ENCODE peak calls at places on chromosome 10, in eight cellular contexts. Q is tibial nerve, C is left lung, H is upper lobe of right lung, S is GM23248, O is body of pancreas, F is brain microvascular endothelial cell, I is Karpas-422. A is an unnamed sample.

GRCh38 chr10:60099998-60100747 is 193.8 kb upstream of the CCDC6 start:
- DNase-seq in F (peak; percentile 53), C (no peak), O (peak; percentile 14), S (peak; percentile 76), I (peak; percentile 82), H (no peak), Q (peak; percentile 46), A (no peak)

GRCh38 chr10:3220853-3221252 is 48.3 kb upstream of the PITRM1 start:
- DNase-seq in F (peak; percentile 81), S (peak; percentile 75), I (no peak), O (no peak), Q (no peak), C (no peak), H (no peak), A (no peak)

GRCh38 chr10:95655571-95656290 is 780 bp downstream of the ALDH18A1 start:
- DNase-seq in Q (peak; percentile 10), F (peak; percentile 22), H (no peak), O (no peak), C (peak; percentile 33), I (peak; percentile 49), S (peak; percentile 50), A (no peak)

GRCh38 chr10:126233721-126234120 is 154.6 kb downstream of the ADAM12 start:
- DNase-seq in C (no peak), F (no peak), S (no peak), I (no peak), Q (no peak), H (no peak), O (no peak), A (no peak)

GRCh38 chr10:87750001-87750651 is 67.9 kb downstream of the ATAD1 start:
- DNase-seq in S (peak; percentile 87), O (no peak), Q (no peak), I (no peak), F (no peak), H (no peak), C (no peak), A (no peak)

GRCh38 chr10:131983780-131984179 is 2.1 kb upstream of the BNIP3 start:
- DNase-seq in C (no peak), I (no peak), S (peak; percentile 93), H (no peak), F (peak; percentile 96), Q (no peak), O (no peak), A (no peak)

GRCh38 chr10:132113766-132114365 is 48.1 kb downstream of the JAKMIP3 start:
- DNase-seq in C (peak; percentile 7), S (no peak), H (peak; percentile 46), F (no peak), Q (no peak), O (no peak), I (no peak), A (no peak)

GRCh38 chr10:113442340-113442739 is 110.5 kb upstream of the HABP2 start:
- DNase-seq in S (no peak), H (no peak), O (no peak), I (no peak), Q (no peak), C (no peak), F (no peak), A (no peak)

GRCh38 chr10:42755591-42756093 is 27.0 kb upstream of the BMS1 start:
- DNase-seq in O (no peak), H (no peak), Q (no peak), C (no peak), I (no peak), F (no peak), S (no peak), A (no peak)

GRCh38 chr10:86520871-86521619 is 547 bp downstream of the WAPL start:
- DNase-seq in S (peak; percentile 86), O (peak; percentile 45), F (peak; percentile 47), Q (peak; percentile 26), I (peak; percentile 72), H (peak; percentile 83), C (peak; percentile 76), A (peak; percentile 60)

GRCh38 chr10:45001382-45002148 is 842 bp downstream of the ZNF22 start:
- DNase-seq in S (peak; percentile 82), F (peak; percentile 68), H (peak; percentile 83), I (peak; percentile 73), C (peak; percentile 75), Q (no peak), O (peak; percentile 87), A (peak; percentile 68)

GRCh38 chr10:74651565-74651964 is 174.8 kb upstream of the KAT6B start:
- DNase-seq in S (no peak), I (no peak), Q (no peak), C (no peak), O (no peak), H (no peak), F (no peak), A (no peak)

GRCh38 chr10:93999401-93999851 is 5.7 kb downstream of the PLCE1 start:
- DNase-seq in O (peak; percentile 57), I (no peak), S (peak; percentile 83), Q (peak; percentile 70), C (no peak), F (peak; percentile 47), H (no peak), A (no peak)

GRCh38 chr10:15521507-15521906 is 150.4 kb upstream of the FAM171A1 start:
- DNase-seq in Q (no peak), I (no peak), F (no peak), O (no peak), H (no peak), S (no peak), C (no peak), A (no peak)

GRCh38 chr10:15515207-15515606 is 144.1 kb upstream of the FAM171A1 start:
- DNase-seq in O (no peak), H (no peak), C (no peak), I (no peak), F (no peak), Q (peak; percentile 57), S (peak; percentile 71), A (no peak)

GRCh38 chr10:15516284-15516956 is 145.3 kb upstream of the FAM171A1 start:
- DNase-seq in C (no peak), O (no peak), F (no peak), H (no peak), S (no peak), Q (no peak), I (no peak), A (no peak)

DNA sequence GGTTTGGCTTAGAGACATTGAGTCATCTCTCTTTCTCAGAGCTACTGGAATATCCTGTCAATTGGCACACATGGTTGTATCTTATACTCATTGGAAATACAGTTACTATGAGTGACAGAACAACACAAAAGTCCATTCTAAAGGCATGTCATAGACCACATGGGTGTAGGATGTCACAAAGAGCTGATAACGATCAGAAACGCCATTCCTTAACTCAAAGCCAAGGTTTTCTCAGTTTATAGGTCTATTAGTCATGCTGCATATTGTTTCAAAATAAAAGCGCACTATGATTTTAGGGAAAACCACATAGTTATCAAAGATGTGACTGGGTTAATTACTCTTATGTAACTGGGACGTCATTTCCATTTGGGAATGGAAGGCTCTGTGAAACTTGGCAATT is 147.2 kb upstream of the FAM171A1 start:
- DNase-seq in S (peak; percentile 82), Q (no peak), C (no peak), F (peak; percentile 38), H (no peak), O (no peak), I (no peak), A (no peak)
- H3K27me3 ChIP-seq in S (no peaks in the 10 kb centered on the region), Q (no peaks in the 10 kb centered on the region), C (no peaks in the 10 kb centered on the region), F (no peaks in the 10 kb centered on the region), H (no peaks in the 10 kb centered on the region), O (no peaks in the 10 kb centered on the region), I (no peaks in the 10 kb centered on the region), A (no peaks in the 10 kb centered on the region)

GRCh38 chr10:129514568-129515451 is 47.8 kb downstream of the MGMT start:
- DNase-seq in F (no peak), S (no peak), O (no peak), Q (no peak), C (no peak), I (no peak), H (no peak), A (no peak)

GRCh38 chr10:129511086-129511485 is 44.0 kb downstream of the MGMT start:
- DNase-seq in Q (peak; percentile 0), I (no peak), C (no peak), S (no peak), O (no peak), F (no peak), H (no peak), A (no peak)

GRCh38 chr10:129509835-129510234 is 42.8 kb downstream of the MGMT start:
- DNase-seq in F (no peak), Q (no peak), S (no peak), O (no peak), H (no peak), C (no peak), I (no peak), A (no peak)

GRCh38 chr10:129511758-129512157 is 44.7 kb downstream of the MGMT start:
- DNase-seq in I (no peak), Q (no peak), C (no peak), H (no peak), S (no peak), F (no peak), O (no peak), A (no peak)

GRCh38 chr10:129513312-129513711 is 46.3 kb downstream of the MGMT start:
- DNase-seq in F (no peak), C (no peak), S (no peak), I (no peak), H (no peak), O (no peak), Q (no peak), A (no peak)
- H3K4me3 ChIP-seq in F (no peak overlapping the region), C (no peak overlapping the region), S (no peak overlapping the region), I (no peak overlapping the region), H (no peak overlapping the region), O (no peak overlapping the region), Q (no peak overlapping the region), A (no peak overlapping the region)

DNA sequence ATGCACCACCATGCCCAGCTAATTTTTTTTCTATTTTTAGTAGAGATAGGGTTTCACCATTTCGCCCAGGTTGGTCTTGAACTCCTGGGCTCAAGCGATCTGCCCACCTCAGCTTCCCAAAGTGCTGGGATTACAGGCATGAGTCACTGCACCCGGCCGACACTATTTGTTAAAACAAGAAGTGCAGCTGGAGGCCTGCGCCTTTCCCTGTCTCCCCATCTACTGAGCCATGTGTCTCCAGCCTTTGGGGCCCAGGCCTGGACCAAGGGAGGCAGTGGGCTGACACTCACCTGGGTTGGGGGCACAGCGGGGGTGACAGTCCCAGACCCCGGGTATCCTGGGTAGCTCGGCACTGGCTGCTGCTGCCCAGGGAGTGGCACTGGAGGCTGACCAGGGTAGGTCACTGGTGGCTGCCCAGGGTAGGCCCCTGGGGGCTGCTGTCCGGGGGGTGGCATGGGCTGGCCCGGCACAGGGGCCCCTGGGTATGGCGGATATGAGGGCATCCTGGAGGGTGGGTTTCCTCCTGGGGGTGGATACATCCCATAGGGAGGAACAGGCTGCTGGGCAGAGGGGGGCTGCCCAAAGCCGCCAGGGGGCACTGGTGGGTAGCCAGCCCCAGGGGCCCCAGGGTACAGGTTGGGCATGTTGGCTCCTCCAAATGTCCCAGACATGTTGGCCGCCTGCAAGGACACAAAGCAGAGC is 36.3 kb downstream of the PLAC9 start:
- DNase-seq in H (no peak), F (no peak), S (no peak), Q (no peak), O (peak; percentile 52), C (peak; percentile 27), I (peak; percentile 66), A (peak; percentile 39)
- H3K27ac ChIP-seq in H (no peak overlapping the region), F (no peak overlapping the region), S (no peak overlapping the region), Q (peak overlapping the region; percentile 74), O (no peak overlapping the region), C (no peak overlapping the region), I (no peak overlapping the region), A (peak overlapping the region; percentile 58)

DNA sequence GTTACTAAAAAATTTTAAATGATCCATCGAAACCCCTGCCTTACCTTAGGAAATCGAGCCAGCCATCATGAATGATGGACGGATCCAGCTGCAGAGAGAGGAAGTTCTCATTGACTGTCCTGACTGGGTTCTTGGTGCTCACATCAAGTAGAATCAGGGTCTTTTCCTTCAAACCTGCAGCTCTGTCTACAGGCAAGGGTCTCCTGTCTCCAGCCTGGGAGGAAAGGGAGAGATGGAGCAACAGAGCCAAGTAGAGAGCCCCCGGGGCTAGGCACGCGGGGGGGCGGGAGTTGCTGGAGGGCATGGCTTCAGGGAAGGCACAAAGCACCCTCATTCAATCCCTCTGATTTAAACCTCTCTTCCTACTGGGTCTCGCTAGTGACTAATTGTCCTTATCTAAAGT is at the start of gene HPSE2:
- DNase-seq in H (no peak), Q (no peak), C (no peak), F (no peak), S (no peak), O (no peak), I (no peak), A (peak; percentile 5)
- H3K27me3 ChIP-seq in H (peaks cover 92% of the 10 kb centered on the region), Q (no peaks in the 10 kb centered on the region), C (peaks cover 100% of the 10 kb centered on the region), F (peaks cover 66% of the 10 kb centered on the region), S (peaks cover 71% of the 10 kb centered on the region), O (peaks cover 14% of the 10 kb centered on the region), I (no peaks in the 10 kb centered on the region), A (peaks cover 10% of the 10 kb centered on the region)